ENCODE peak calls at places on chromosome 4, in nine cellular contexts. H is AG04450, V is GM20000, J is tibial nerve, L is fibroblast of mammary gland, O is PC-3, W is endothelial cell, I is pancreas, Y is MCF 10A. D is an unnamed sample.

GRCh38 chr4:80026080-80026479 is 46.9 kb downstream of the ANTXR2 start:
- DNase-seq in H (no peak), V (no peak), J (no peak), L (no peak), O (peak), W (no peak), I (no peak), Y (no peak), D (no peak)

GRCh38 chr4:48722509-48723446 is 57.3 kb downstream of the FRYL start:
- DNase-seq in H (no peak), V (no peak), J (no peak), L (no peak), O (no peak), W (no peak), I (no peak), Y (no peak), D (no peak)

GRCh38 chr4:61400446-61400845 is 200.3 kb downstream of the ADGRL3 start:
- DNase-seq in H (no peak), V (no peak), J (no peak), L (no peak), O (no peak), W (no peak), I (no peak), Y (no peak), D (no peak)

GRCh38 chr4:150090836-150091235 is 12.6 kb downstream of the DCLK2 start:
- DNase-seq in H (peak), V (no peak), J (no peak), L (peak), O (no peak), W (no peak), I (no peak), Y (no peak), D (no peak)

GRCh38 chr4:4426511-4427477 is 39.9 kb downstream of the NSG1 start:
- DNase-seq in H (no peak), V (no peak), J (no peak), L (no peak), O (no peak), W (peak), I (no peak), Y (no peak), D (no peak)

GRCh38 chr4:55396305-55397023 is 707 bp downstream of the TMEM165 start:
- DNase-seq in H (no peak), V (peak), J (no peak), L (peak), O (peak), W (peak), I (peak), Y (peak), D (peak)

GRCh38 chr4:6475492-6476020 is 3.1 kb upstream of the PPP2R2C start:
- DNase-seq in H (no peak), V (no peak), J (no peak), L (no peak), O (no peak), W (no peak), I (no peak), Y (no peak), D (peak)

GRCh38 chr4:74671074-74671698 is 123.1 kb downstream of the BTC start:
- DNase-seq in H (peak), V (peak), J (no peak), L (peak), O (peak), W (peak), I (peak), Y (peak), D (no peak)

GRCh38 chr4:87057835-87058234 is 123.0 kb downstream of the AFF1 start:
- DNase-seq in H (no peak), V (no peak), J (no peak), L (peak), O (peak), W (no peak), I (no peak), Y (no peak), D (no peak)

GRCh38 chr4:52290468-52290867 is 239.4 kb downstream of the SPATA18 start:
- DNase-seq in H (no peak), V (no peak), J (no peak), L (no peak), O (no peak), W (no peak), I (no peak), Y (no peak), D (no peak)

GRCh38 chr4:107094332-107094731 is 58.2 kb upstream of the DKK2 start:
- DNase-seq in H (no peak), V (no peak), J (no peak), L (peak), O (peak), W (no peak), I (no peak), Y (peak), D (no peak)

GRCh38 chr4:22686156-22686555 is 6.6 kb upstream of the GBA3 start:
- DNase-seq in H (no peak), V (no peak), J (no peak), L (peak), O (no peak), W (no peak), I (no peak), Y (peak), D (no peak)

GRCh38 chr4:61772116-61772515 is 572.0 kb downstream of the ADGRL3 start:
- DNase-seq in H (no peak), V (no peak), J (no peak), L (no peak), O (peak), W (no peak), I (no peak), Y (peak), D (no peak)

GRCh38 chr4:153393397-153393796 is 48.9 kb downstream of the MND1 start:
- DNase-seq in H (peak), V (no peak), J (no peak), L (peak), O (peak), W (no peak), I (no peak), Y (peak), D (no peak)

GRCh38 chr4:52408037-52408436 is 251.1 kb downstream of the USP46 start:
- DNase-seq in H (no peak), V (no peak), J (no peak), L (no peak), O (no peak), W (no peak), I (no peak), Y (no peak), D (no peak)

GRCh38 chr4:140056015-140056414 is 98.0 kb downstream of the MAML3 start:
- DNase-seq in H (no peak), V (no peak), J (no peak), L (no peak), O (no peak), W (no peak), I (no peak), Y (no peak), D (no peak)

GRCh38 chr4:148780426-148781005 is 338.3 kb upstream of the NR3C2 start:
- DNase-seq in H (no peak), V (no peak), J (no peak), L (no peak), O (no peak), W (no peak), I (no peak), Y (no peak), D (no peak)

GRCh38 chr4:8440491-8441311 is at the start of the genes ACOX3 and TRMT44:
- DNase-seq in H (peak), V (peak), J (peak), L (peak), O (peak), W (peak), I (peak), Y (peak), D (peak)

GRCh38 chr4:99315839-99316238 is 5.4 kb downstream of the ADH1B start:
- DNase-seq in H (no peak), V (no peak), J (no peak), L (no peak), O (no peak), W (no peak), I (no peak), Y (no peak), D (no peak)

GRCh38 chr4:9913846-9914245 is 107.5 kb downstream of the SLC2A9 start:
- DNase-seq in H (no peak), V (no peak), J (no peak), L (no peak), O (no peak), W (no peak), I (no peak), Y (no peak), D (no peak)
- TF ChIP-seq CTCF in H (no peak), V (no peak), J (no peak), L (no peak), O (no peak), W (no peak), I (no peak), Y (no peak), D (no peak)

GRCh38 chr4:165404080-165404479 is 25.3 kb downstream of the CPE start:
- DNase-seq in H (no peak), V (no peak), J (no peak), L (no peak), O (no peak), W (no peak), I (no peak), Y (no peak), D (no peak)

GRCh38 chr4:165404696-165405095 is 25.9 kb downstream of the CPE start:
- DNase-seq in H (no peak), V (no peak), J (no peak), L (no peak), O (no peak), W (no peak), I (no peak), Y (no peak), D (no peak)

GRCh38 chr4:165398570-165398969 is 19.8 kb downstream of the CPE start:
- DNase-seq in H (no peak), V (no peak), J (no peak), L (peak), O (no peak), W (no peak), I (peak), Y (peak), D (no peak)

GRCh38 chr4:165402375-165402774 is 23.6 kb downstream of the CPE start:
- DNase-seq in H (no peak), V (no peak), J (no peak), L (no peak), O (no peak), W (no peak), I (no peak), Y (no peak), D (no peak)

GRCh38 chr4:165403667-165404066 is 24.9 kb downstream of the CPE start:
- DNase-seq in H (no peak), V (no peak), J (no peak), L (no peak), O (no peak), W (no peak), I (no peak), Y (no peak), D (no peak)
- TF ChIP-seq CTCF in H (no peak), V (no peak), J (no peak), L (no peak), O (no peak), W (no peak), I (no peak), Y (no peak), D (no peak)

DNA sequence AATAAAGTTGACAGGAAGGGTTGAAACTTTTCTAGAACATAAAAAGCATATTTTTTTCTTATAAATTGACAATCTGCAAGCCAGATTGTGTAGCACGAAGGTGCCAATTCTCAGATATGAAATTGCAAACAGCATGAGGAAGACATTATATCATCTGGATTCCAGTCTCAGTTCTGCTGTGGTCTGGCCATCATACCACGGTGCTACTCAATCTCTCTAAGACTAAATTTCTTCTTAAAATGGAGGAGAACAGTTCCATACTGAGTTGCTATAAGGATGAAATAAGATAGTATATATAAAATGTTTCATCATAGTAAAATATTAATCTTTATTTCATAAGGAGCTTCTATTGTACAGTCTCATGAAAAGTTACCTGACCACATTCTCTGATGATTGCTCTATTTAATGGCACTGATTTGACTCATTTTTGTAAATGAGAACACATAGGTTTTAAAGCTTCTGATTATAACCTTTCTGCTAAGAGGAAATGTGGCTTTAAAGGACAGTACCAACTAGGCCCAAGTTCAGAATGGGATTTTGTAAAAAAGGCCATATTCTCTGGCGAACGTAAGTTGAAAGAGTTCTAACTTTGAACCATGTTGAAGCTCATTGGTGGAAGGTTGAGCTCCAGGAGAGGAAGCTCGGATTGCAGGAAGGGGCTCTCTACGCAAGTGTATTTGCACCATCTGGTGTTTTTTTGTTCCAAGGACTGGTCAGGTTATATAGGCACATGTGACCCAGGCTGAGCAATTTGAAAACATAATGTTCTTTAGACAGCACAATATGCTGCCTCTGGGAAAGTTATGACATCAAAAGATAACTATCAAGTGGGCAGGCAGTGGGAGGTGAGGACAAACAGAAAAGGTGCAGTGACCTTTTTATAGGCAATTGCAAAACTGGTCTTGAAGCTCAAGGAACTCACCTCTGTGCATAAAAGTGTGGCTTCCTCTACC is 128.1 kb downstream of the SHROOM3 start:
- DNase-seq in H (no peak), V (no peak), J (no peak), L (no peak), O (peak), W (no peak), I (no peak), Y (no peak), D (no peak)
- TF ChIP-seq CTCF in H (no peak), V (no peak), J (no peak), L (no peak), O (no peak), W (no peak), I (no peak), Y (no peak), D (no peak)

DNA sequence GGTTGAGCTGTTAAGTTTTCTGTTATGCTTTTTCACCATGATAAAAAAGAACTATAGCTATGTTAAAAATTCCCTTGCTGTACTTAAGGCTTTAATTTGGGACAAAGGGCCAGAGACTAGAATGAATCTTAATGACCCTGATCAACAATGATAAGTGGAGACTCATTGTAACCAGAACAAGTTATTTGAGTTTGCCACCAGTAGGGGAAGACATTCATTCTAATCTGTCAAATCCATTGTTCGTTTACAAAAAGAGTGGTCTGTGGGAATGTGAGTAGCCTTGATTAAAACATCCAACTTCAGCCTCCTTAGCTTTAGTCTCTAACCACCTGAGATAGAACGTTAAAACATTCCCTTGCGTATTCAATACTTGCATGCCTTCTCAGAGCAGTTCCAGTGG is 66.0 kb downstream of the EGF start:
- DNase-seq in H (no peak), V (no peak), J (no peak), L (no peak), O (no peak), W (no peak), I (no peak), Y (no peak), D (no peak)
- TF ChIP-seq CTCF in H (peak), V (no peak), J (no peak), L (peak), O (peak), W (peak), I (no peak), Y (no peak), D (no peak)

DNA sequence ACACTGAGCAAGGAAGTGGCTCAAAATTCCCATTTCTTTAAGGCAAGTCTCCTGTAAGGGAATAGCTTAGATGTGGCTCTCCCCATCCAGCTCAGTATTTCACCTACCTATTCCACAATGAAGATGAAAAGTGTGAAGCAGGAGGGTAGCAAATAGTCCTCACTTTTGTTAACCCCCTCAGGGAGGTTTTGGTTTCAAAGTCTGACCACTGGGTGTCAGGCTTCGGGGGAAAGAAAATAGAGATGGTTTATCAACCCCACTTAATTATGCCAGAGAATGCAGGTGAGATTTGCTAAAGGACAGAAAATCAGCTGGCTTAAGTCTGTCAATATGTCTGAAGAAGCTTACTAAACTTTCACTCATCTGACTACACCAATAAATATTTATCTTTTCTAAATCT is 69.5 kb downstream of the DHX15 start:
- DNase-seq in H (no peak), V (peak), J (no peak), L (no peak), O (peak), W (no peak), I (no peak), Y (no peak), D (no peak)
- TF ChIP-seq CTCF in H (peak), V (no peak), J (no peak), L (peak), O (peak), W (no peak), I (no peak), Y (no peak), D (no peak)

D was measured in mesothelial cell of epicardium.